ENCODE peak calls at places on chromosome 12, in nine cellular contexts. A is cardiac muscle cell; H is stimulated activated CD8-positive, alpha-beta memory T cell treated with anti-CD3 and anti-CD28 coated beads, Interleukin-2, amount 100 ng/mL, for 48 hours; E is NCI-H1694; D is psoas muscle; X is HT-29; J is iPS DF 19.7; B is mucosa of descending colon; Z is GM04504. F is an unnamed sample.

GRCh38 chr12:104275689-104276088 is 27.9 kb upstream of the EID3 start:
- DNase-seq in H (no peak), D (no peak), X (no peak), B (no peak), Z (no peak), A (no peak), J (no peak), E (no peak), F (no peak)

GRCh38 chr12:64010069-64010686 is 165.7 kb downstream of the SRGAP1 start:
- DNase-seq in X (no peak), D (no peak), A (no peak), B (no peak), J (no peak), Z (no peak), E (no peak), H (no peak), F (no peak)

GRCh38 chr12:127680516-127680915 is 586.5 kb upstream of the TMEM132C start:
- DNase-seq in H (no peak), E (no peak), J (no peak), D (no peak), A (no peak), B (no peak), Z (no peak), X (no peak), F (no peak)

GRCh38 chr12:1443421-1444141 is 150.8 kb downstream of the FBXL14 start:
- DNase-seq in J (no peak), A (peak; percentile 32), B (no peak), D (no peak), Z (no peak), H (no peak), E (no peak), X (no peak), F (no peak)

GRCh38 chr12:120229583-120230325 is 28.8 kb upstream of the RPLP0 start:
- DNase-seq in H (no peak), D (no peak), A (no peak), B (no peak), J (no peak), Z (no peak), E (no peak), X (peak; percentile 48), F (no peak)

GRCh38 chr12:110661337-110661972 is 27.5 kb downstream of the HVCN1 start:
- DNase-seq in E (no peak), J (no peak), H (peak; percentile 69), X (no peak), D (peak; percentile 58), Z (no peak), A (no peak), B (peak; percentile 74), F (no peak)

GRCh38 chr12:96457191-96457930 is 32.0 kb upstream of the CFAP54 start:
- DNase-seq in D (no peak), B (no peak), E (no peak), H (no peak), J (no peak), X (peak; percentile 19), A (no peak), Z (no peak), F (no peak)

GRCh38 chr12:68200854-68201253 is 24.8 kb downstream of the IL26 start:
- DNase-seq in H (no peak), E (no peak), Z (no peak), D (no peak), B (no peak), A (no peak), J (no peak), X (peak; percentile 43), F (no peak)

GRCh38 chr12:128795530-128796361 is 28.0 kb downstream of the SLC15A4 start:
- DNase-seq in X (no peak), B (no peak), H (no peak), Z (no peak), D (peak; percentile 26), J (no peak), A (no peak), E (no peak), F (no peak)

GRCh38 chr12:73906757-73907156 is 630.9 kb upstream of the ATXN7L3B start:
- DNase-seq in B (no peak), J (no peak), H (no peak), D (no peak), E (no peak), X (no peak), A (no peak), Z (no peak), F (no peak)

GRCh38 chr12:81573228-81573627 is 185.9 kb downstream of the PPFIA2 start:
- DNase-seq in X (no peak), H (no peak), B (no peak), A (peak; percentile 25), Z (no peak), D (no peak), E (peak; percentile 11), J (no peak), F (no peak)